ENCODE peak calls at places on chromosomes 5 and 9, in ten cellular contexts. F, E, J, N, G, Z, C, K, I and T are unnamed samples.

GRCh38 chr9:132901859-132902831 is 23.4 kb downstream of the SPACA9 start:
- DNase-seq in F (peak), E (peak), J (peak), N (peak), G (no peak), Z (peak), C (peak), K (peak), I (peak), T (peak)

GRCh38 chr5:9516591-9516990 is 29.3 kb downstream of the SEMA5A start:
- DNase-seq in F (no peak), E (no peak), J (peak), N (no peak), G (no peak), Z (no peak), C (no peak), K (no peak), I (no peak), T (peak)

GRCh38 chr5:82364497-82364896 is 86.3 kb upstream of the RPS23 start:
- DNase-seq in F (peak), E (peak), J (peak), N (no peak), G (no peak), Z (peak), C (peak), K (peak), I (peak), T (peak)

GRCh38 chr9:70421272-70422180 is 7.1 kb upstream of the KLF9 start:
- DNase-seq in F (peak), E (peak), J (peak), N (no peak), G (no peak), Z (peak), C (peak), K (peak), I (no peak), T (no peak)

GRCh38 chr5:16791036-16791705 is 144.9 kb downstream of the MYO10 start:
- DNase-seq in F (peak), E (peak), J (peak), N (peak), G (no peak), Z (peak), C (peak), K (peak), I (peak), T (peak)

GRCh38 chr5:83925321-83925877 is 204.7 kb upstream of the HAPLN1 start:
- DNase-seq in F (peak), E (peak), J (no peak), N (peak), G (no peak), Z (no peak), C (peak), K (no peak), I (no peak), T (peak)

GRCh38 chr5:179126506-179126991 is 66.4 kb downstream of the ZNF354C start:
- DNase-seq in F (no peak), E (no peak), J (no peak), N (no peak), G (no peak), Z (no peak), C (no peak), K (no peak), I (no peak), T (no peak)

GRCh38 chr5:148910686-148911361 is 84.4 kb downstream of the ADRB2 start:
- DNase-seq in F (peak), E (peak), J (no peak), N (peak), G (peak), Z (peak), C (peak), K (no peak), I (no peak), T (peak)

GRCh38 chr9:90002299-90003045 is 397.7 kb downstream of the GADD45G start:
- DNase-seq in F (no peak), E (no peak), J (no peak), N (no peak), G (no peak), Z (no peak), C (peak), K (no peak), I (no peak), T (no peak)

GRCh38 chr5:39399135-39400036 is 25.4 kb downstream of the DAB2 start:
- DNase-seq in F (peak), E (peak), J (no peak), N (peak), G (peak), Z (peak), C (peak), K (peak), I (peak), T (peak)

GRCh38 chr5:151200913-151201445 is 22.9 kb downstream of the CCDC69 start:
- DNase-seq in F (no peak), E (no peak), J (peak), N (no peak), G (no peak), Z (no peak), C (no peak), K (no peak), I (no peak), T (no peak)

GRCh38 chr5:172771439-172772111 is 580 bp upstream of the DUSP1 start:
- DNase-seq in F (peak), E (peak), J (no peak), N (no peak), G (no peak), Z (no peak), C (no peak), K (no peak), I (peak), T (peak)

GRCh38 chr5:138603521-138603920 is 28.3 kb upstream of the HSPA9 start:
- DNase-seq in F (no peak), E (no peak), J (peak), N (no peak), G (no peak), Z (no peak), C (no peak), K (peak), I (no peak), T (no peak)

DNA sequence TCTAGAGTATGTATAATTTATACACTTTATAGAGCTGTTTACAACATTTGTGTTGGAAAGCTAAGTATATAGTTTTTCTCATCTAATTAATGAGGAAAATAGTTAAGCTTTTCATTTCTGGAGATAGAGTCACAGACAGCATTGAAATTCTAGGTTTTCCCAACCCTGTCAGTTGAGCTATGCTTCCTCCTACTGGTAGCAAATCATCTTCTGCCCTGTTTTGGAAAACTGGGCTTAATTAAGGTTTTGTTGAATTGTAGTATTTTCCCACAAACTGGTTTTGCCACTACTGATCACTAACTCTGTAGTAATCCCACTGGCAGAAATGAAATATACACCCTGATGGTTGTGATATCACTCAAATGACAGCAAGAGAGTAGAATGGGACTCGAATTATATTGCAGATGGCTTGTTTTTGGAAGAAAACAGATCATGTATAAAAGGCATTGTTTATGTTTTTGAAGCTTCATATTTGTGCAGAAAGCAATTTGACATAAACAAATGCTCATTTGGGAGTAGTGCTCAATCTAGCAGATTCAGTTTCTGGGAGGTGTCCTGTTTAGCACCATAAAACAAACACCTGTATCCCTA is 46.6 kb downstream of the CD180 start:
- DNase-seq in F (peak), E (peak), J (no peak), N (no peak), G (no peak), Z (no peak), C (no peak), K (no peak), I (peak), T (peak)
- H3K4me3 ChIP-seq in F (peak), E (peak), J (no peak), N (no peak), G (no peak), Z (no peak), C (no peak), K (no peak), I (no peak), T (no peak)

GRCh38 chr9:122099271-122099869 is 6.3 kb upstream of the TTLL11 start:
- DNase-seq in F (peak), E (peak), J (peak), N (peak), G (no peak), Z (peak), C (no peak), K (peak), I (peak), T (peak)
- H3K4me2 ChIP-seq in F (peak), E (no peak), J (no peak), N (peak), G (peak), Z (no peak), C (peak), K (peak), I (peak), T (peak)

DNA sequence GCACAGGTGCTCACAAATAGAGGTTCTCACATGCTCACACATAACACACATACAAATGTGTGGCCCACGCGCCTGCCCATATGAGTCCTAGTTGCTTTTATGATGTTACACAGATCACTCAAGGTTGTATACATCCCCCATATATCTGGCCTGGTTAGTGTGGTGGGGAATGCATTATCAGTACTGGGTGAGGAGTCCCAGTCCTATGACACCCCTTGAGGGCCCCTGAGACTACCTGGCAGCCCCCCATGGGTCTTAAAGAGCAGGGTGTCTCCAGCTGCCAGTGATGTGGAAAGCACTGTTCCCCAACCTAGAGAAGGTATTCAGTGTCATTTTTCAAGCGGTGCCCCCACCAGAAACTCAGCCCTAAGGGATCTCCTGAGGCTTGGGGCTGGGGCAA is 2.8 kb upstream of the HAND1 start:
- DNase-seq in F (no peak), E (no peak), J (no peak), N (no peak), G (no peak), Z (no peak), C (no peak), K (no peak), I (no peak), T (no peak)
- TF ChIP-seq EZH2 in F (no peak), E (no peak), J (no peak), N (no peak), G (no peak), Z (peak), C (no peak), K (no peak), I (no peak), T (no peak)

GRCh38 chr5:68534131-68534940 is 318.8 kb downstream of the PIK3R1 start:
- DNase-seq in F (peak), E (no peak), J (peak), N (no peak), G (no peak), Z (no peak), C (peak), K (peak), I (no peak), T (peak)
- H3K4me3 ChIP-seq in F (peak), E (no peak), J (no peak), N (no peak), G (no peak), Z (no peak), C (no peak), K (no peak), I (no peak), T (no peak)

GRCh38 chr9:102049586-102050246 is 311.3 kb upstream of the GRIN3A start:
- DNase-seq in F (no peak), E (no peak), J (no peak), N (no peak), G (no peak), Z (no peak), C (no peak), K (no peak), I (no peak), T (no peak)
- H3K4me2 ChIP-seq in F (no peak), E (no peak), J (no peak), N (no peak), G (peak), Z (no peak), C (no peak), K (no peak), I (no peak), T (no peak)